ENCODE peak calls at places on chromosome 5, in four cellular contexts. H is right cardiac atrium, E is left lung, K is lower lobe of right lung. Y is an unnamed sample.

GRCh38 chr5:138649316-138649720 is 74.1 kb upstream of the HSPA9 start:
- ATAC-seq in E (no peak), K (no peak), H (no peak), Y (no peak)

GRCh38 chr5:96942078-96942477 is 6.2 kb downstream of the LNPEP start:
- ATAC-seq in H (no peak), E (no peak), K (no peak), Y (no peak)

GRCh38 chr5:151155149-151155776 is 2.3 kb downstream of the ANXA6 start:
- ATAC-seq in E (no peak), H (no peak), K (no peak), Y (no peak)

GRCh38 chr5:178287791-178288105 is 55.1 kb upstream of the PHYKPL start:
- ATAC-seq in K (no peak), E (no peak), H (peak; percentile 80), Y (no peak)

GRCh38 chr5:91025449-91025848 is 357.7 kb downstream of the ARRDC3 start:
- ATAC-seq in H (no peak), K (no peak), E (no peak), Y (no peak)

GRCh38 chr5:123098767-123099513 is 9.9 kb downstream of the PRDM6 start:
- ATAC-seq in H (peak; percentile 49), E (peak; percentile 19), K (peak; percentile 49), Y (no peak)

GRCh38 chr5:42569953-42570548 is 146.8 kb downstream of the GHR start:
- ATAC-seq in H (no peak), K (no peak), E (no peak), Y (no peak)

GRCh38 chr5:73968729-73969128 is 342.7 kb downstream of the ARHGEF28 start:
- ATAC-seq in E (no peak), K (no peak), H (no peak), Y (no peak)

GRCh38 chr5:38757451-38758245 is 88.2 kb upstream of the OSMR start:
- ATAC-seq in K (peak; percentile 55), E (peak; percentile 22), H (peak; percentile 65), Y (no peak)

GRCh38 chr5:155260798-155261197 is 247.2 kb downstream of the KIF4B start:
- ATAC-seq in H (no peak), K (no peak), E (no peak), Y (no peak)

GRCh38 chr5:173767580-173768266 is 120.4 kb upstream of the CPEB4 start:
- ATAC-seq in H (peak; percentile 39), E (no peak), K (no peak), Y (no peak)

GRCh38 chr5:60274704-60275103 is 381.2 kb upstream of the PDE4D start:
- ATAC-seq in E (no peak), H (no peak), K (no peak), Y (no peak)

GRCh38 chr5:80231243-80231642 is 24.6 kb downstream of the SERINC5 start:
- ATAC-seq in H (no peak), K (no peak), E (no peak), Y (no peak)

GRCh38 chr5:65625743-65626142 is 916 bp downstream of the SHLD3 start:
- ATAC-seq in H (no peak), E (no peak), K (no peak), Y (no peak)

GRCh38 chr5:149719666-149720065 is 10.4 kb upstream of the PPARGC1B start:
- ATAC-seq in K (no peak), H (no peak), E (no peak), Y (no peak)

GRCh38 chr5:171595801-171596231 is 176.4 kb downstream of the FGF18 start:
- ATAC-seq in E (peak; percentile 22), K (no peak), H (peak; percentile 57), Y (peak; percentile 47)

GRCh38 chr5:171966270-171966669 is 40.2 kb downstream of the FBXW11 start:
- ATAC-seq in E (no peak), K (no peak), H (peak; percentile 65), Y (no peak)

GRCh38 chr5:98483301-98483700 is 290.2 kb upstream of the RGMB start:
- ATAC-seq in E (no peak), H (no peak), K (no peak), Y (no peak)

GRCh38 chr5:81023261-81024015 is 63.3 kb downstream of the RASGRF2 start:
- ATAC-seq in E (no peak), K (no peak), H (no peak), Y (no peak)

GRCh38 chr5:115849258-115849798 is 7.6 kb downstream of the AP3S1 start:
- ATAC-seq in K (no peak), E (no peak), H (peak; percentile 29), Y (no peak)

GRCh38 chr5:62653001-62653863 is 74.6 kb downstream of the LRRC70 start:
- ATAC-seq in E (no peak), H (peak; percentile 90), K (no peak), Y (peak; percentile 46)

GRCh38 chr5:150561192-150561512 is 53.2 kb downstream of the NDST1 start:
- ATAC-seq in E (no peak), K (no peak), H (no peak), Y (no peak)

GRCh38 chr5:123036391-123037103 is at the start of gene PPIC:
- ATAC-seq in K (peak; percentile 96), E (peak; percentile 95), H (peak; percentile 97), Y (peak; percentile 94)

GRCh38 chr5:58294598-58295298 is 165.1 kb downstream of the PLK2 start:
- ATAC-seq in E (no peak), K (peak; percentile 65), H (no peak), Y (no peak)

GRCh38 chr5:79893485-79893884 is 97.6 kb downstream of the MTX3 start:
- ATAC-seq in E (no peak), K (no peak), H (no peak), Y (no peak)

GRCh38 chr5:100746730-100747129 is 156.4 kb downstream of the ST8SIA4 start:
- ATAC-seq in K (peak; percentile 66), H (no peak), E (peak; percentile 52), Y (no peak)

GRCh38 chr5:14663734-14664269 is 716 bp upstream of the OTULIN start:
- ATAC-seq in K (peak; percentile 38), E (peak; percentile 56), H (peak; percentile 57), Y (peak; percentile 28)

GRCh38 chr5:8233479-8233878 is 364.5 kb downstream of the MTRR start:
- ATAC-seq in E (no peak), H (no peak), K (no peak), Y (no peak)

GRCh38 chr5:56006094-56006493 is 11.3 kb upstream of the IL6ST start:
- ATAC-seq in H (no peak), E (no peak), K (no peak), Y (no peak)

GRCh38 chr5:127871448-127872153 is 168.4 kb downstream of the CCDC192 start:
- ATAC-seq in H (peak; percentile 31), K (peak; percentile 51), E (peak; percentile 39), Y (peak; percentile 55)

GRCh38 chr5:168637281-168637680 is 58.1 kb upstream of the PANK3 start:
- ATAC-seq in K (no peak), H (no peak), E (no peak), Y (no peak)

GRCh38 chr5:98993512-98993911 is 64.7 kb upstream of the CHD1 start:
- ATAC-seq in H (no peak), E (peak; percentile 67), K (no peak), Y (no peak)

GRCh38 chr5:54361683-54362411 is 51.5 kb upstream of the ARL15 start:
- ATAC-seq in H (peak; percentile 81), K (no peak), E (peak; percentile 57), Y (no peak)

GRCh38 chr5:27497491-27497890 is 459.1 kb upstream of the CDH9 start:
- ATAC-seq in H (no peak), K (no peak), E (no peak), Y (no peak)

GRCh38 chr5:16568875-16569580 is 47.8 kb downstream of the RETREG1 start:
- ATAC-seq in E (no peak), H (peak; percentile 55), K (no peak), Y (no peak)

GRCh38 chr5:154267516-154267915 is 77.0 kb downstream of the GALNT10 start:
- ATAC-seq in E (no peak), K (no peak), H (no peak), Y (no peak)

GRCh38 chr5:31993182-31993961 is 180.7 kb downstream of the GOLPH3 start:
- ATAC-seq in H (no peak), K (no peak), E (no peak), Y (peak; percentile 39)
- H3K4me1 ChIP-seq in H (peaks cover 4% of the 10 kb centered on the region), K (no peaks in the 10 kb centered on the region), E (no peaks in the 10 kb centered on the region), Y (no peaks in the 10 kb centered on the region)

GRCh38 chr5:76388791-76389512 is 14.1 kb upstream of the IQGAP2 start:
- ATAC-seq in E (no peak), H (no peak), K (no peak), Y (no peak)
- H3K4me1 ChIP-seq in E (peaks cover 11% of the 10 kb centered on the region), H (no peaks in the 10 kb centered on the region), K (no peaks in the 10 kb centered on the region), Y (no peaks in the 10 kb centered on the region)

GRCh38 chr5:72246239-72246580 is 73.8 kb downstream of the MRPS27 start:
- ATAC-seq in K (no peak), E (no peak), H (peak; percentile 6), Y (peak; percentile 55)
- H3K4me1 ChIP-seq in K (peaks cover 44% of the 10 kb centered on the region), E (peaks cover 36% of the 10 kb centered on the region), H (peaks cover 7% of the 10 kb centered on the region), Y (peaks cover 39% of the 10 kb centered on the region)

GRCh38 chr5:1110260-1110929 is 1.5 kb downstream of the SLC12A7 start:
- ATAC-seq in H (peak; percentile 0), E (peak; percentile 60), K (peak; percentile 50), Y (no peak)

GRCh38 chr5:1110930-1111726 is 735 bp downstream of the SLC12A7 start:
- ATAC-seq in K (peak; percentile 66), H (peak; percentile 73), E (peak; percentile 68), Y (peak; percentile 48)

GRCh38 chr5:1108865-1109174 is 3.0 kb downstream of the SLC12A7 start:
- ATAC-seq in H (no peak), E (no peak), K (no peak), Y (no peak)

GRCh38 chr5:1108008-1108864 is 3.6 kb downstream of the SLC12A7 start:
- ATAC-seq in H (no peak), E (no peak), K (no peak), Y (no peak)

GRCh38 chr5:1109542-1110259 is 2.2 kb downstream of the SLC12A7 start:
- ATAC-seq in E (no peak), K (no peak), H (no peak), Y (no peak)
- H3K4me1 ChIP-seq in E (peaks cover 68% of the 10 kb centered on the region), K (peaks cover 53% of the 10 kb centered on the region), H (peaks cover 21% of the 10 kb centered on the region), Y (peaks cover 29% of the 10 kb centered on the region)

GRCh38 chr5:72172832-72173231 is 65.6 kb downstream of the MAP1B start:
- ATAC-seq in K (no peak), H (no peak), E (no peak), Y (no peak)

GRCh38 chr5:72167790-72168189 is 60.5 kb downstream of the MAP1B start:
- ATAC-seq in E (peak; percentile 41), H (peak; percentile 73), K (no peak), Y (peak; percentile 63)

GRCh38 chr5:72167257-72167656 is 60.0 kb downstream of the MAP1B start:
- ATAC-seq in H (no peak), K (no peak), E (no peak), Y (no peak)

GRCh38 chr5:72171667-72172066 is 64.4 kb downstream of the MAP1B start:
- ATAC-seq in H (peak; percentile 77), K (no peak), E (no peak), Y (no peak)

GRCh38 chr5:72170101-72170500 is 62.8 kb downstream of the MAP1B start:
- ATAC-seq in H (no peak), E (no peak), K (no peak), Y (no peak)
- H3K4me1 ChIP-seq in H (peaks cover 7% of the 10 kb centered on the region), E (no peaks in the 10 kb centered on the region), K (peaks cover 10% of the 10 kb centered on the region), Y (peaks cover 46% of the 10 kb centered on the region)